ENCODE peak calls at places on chromosomes 16 and 17, in four cellular contexts. A is endothelial cell of umbilical vein, T is IMR-90, S is K562. I is an unnamed sample.

GRCh38 chr16:66521227-66521626 is 28.7 kb downstream of the TK2 start:
- DNase-seq in A (no peak), T (no peak), S (no peak), I (no peak)

GRCh38 chr16:85569615-85570212 is 43.4 kb upstream of the GSE1 start:
- DNase-seq in A (no peak), T (peak; percentile 78), S (peak; percentile 89), I (peak; percentile 74)

GRCh38 chr16:85984947-85985451 is 86.0 kb downstream of the IRF8 start:
- DNase-seq in A (peak; percentile 9), T (no peak), S (no peak), I (no peak)

GRCh38 chr17:41308918-41309359 is at the start of gene KRTAP16-1:
- DNase-seq in A (no peak), T (no peak), S (no peak), I (no peak)

GRCh38 chr17:42248351-42249179 is 27.6 kb downstream of the STAT5B start:
- DNase-seq in A (peak; percentile 95), T (peak; percentile 93), S (no peak), I (peak; percentile 68)

GRCh38 chr16:2513405-2514332 is at the start of gene ATP6V0C:
- DNase-seq in A (peak; percentile 76), T (peak; percentile 79), S (peak; percentile 94), I (peak; percentile 40)

GRCh38 chr16:54148974-54149373 is 137.6 kb downstream of the IRX3 start:
- DNase-seq in A (no peak), T (no peak), S (no peak), I (no peak)

GRCh38 chr17:8823279-8823678 is 24.1 kb upstream of the MFSD6L start:
- DNase-seq in A (no peak), T (no peak), S (no peak), I (no peak)

GRCh38 chr17:17511293-17511741 is 15.1 kb upstream of the RASD1 start:
- DNase-seq in A (no peak), T (no peak), S (no peak), I (no peak)

GRCh38 chr17:72053069-72053846 is 67.6 kb upstream of the SOX9 start:
- DNase-seq in A (no peak), T (no peak), S (no peak), I (no peak)

GRCh38 chr16:3508736-3509135 is 7.9 kb downstream of the CLUAP1 start:
- DNase-seq in A (no peak), T (no peak), S (no peak), I (no peak)

DNA sequence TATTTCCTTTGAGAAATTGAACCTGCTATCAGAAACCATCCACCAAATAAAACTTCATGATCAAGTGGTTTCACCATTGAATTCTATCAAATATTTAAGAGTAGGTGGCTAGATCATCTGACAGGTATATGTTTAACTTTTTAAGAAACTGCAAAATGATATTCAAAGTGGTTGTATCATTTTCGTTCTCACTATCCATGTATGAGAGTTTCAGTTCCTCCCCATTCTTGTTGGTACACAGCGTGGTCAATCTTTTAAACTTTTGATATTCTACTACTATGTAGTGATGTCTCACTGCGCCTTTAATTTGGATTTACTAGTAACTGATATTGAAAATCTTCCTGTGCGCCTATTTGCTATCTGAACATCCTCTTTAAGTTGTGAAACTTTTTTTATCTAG is 163.7 kb downstream of the CYB561 start:
- DNase-seq in A (no peak), T (no peak), S (no peak), I (no peak)
- TF ChIP-seq FOS in A (no peak), T (no peak), S (no peak), I (no peak)

GRCh38 chr16:29973384-29974246 is at the start of gene TAOK2:
- DNase-seq in A (peak; percentile 100), T (peak; percentile 99), S (peak; percentile 100), I (peak; percentile 92)

GRCh38 chr16:29974291-29975133 is 844 bp downstream of the TAOK2 start:
- DNase-seq in A (peak; percentile 82), T (peak; percentile 12), S (peak; percentile 57), I (no peak)

GRCh38 chr16:29971304-29971703 is 2.4 kb upstream of the TAOK2 start:
- DNase-seq in A (no peak), T (no peak), S (no peak), I (no peak)

GRCh38 chr16:29972992-29973383 is 680 bp upstream of the TAOK2 start:
- DNase-seq in A (no peak), T (no peak), S (no peak), I (no peak)

GRCh38 chr16:29972500-29972899 is 1.2 kb upstream of the TAOK2 start:
- DNase-seq in A (no peak), T (no peak), S (no peak), I (no peak)
- TF ChIP-seq FOS in A (no peak), T (no peak), S (no peak), I (no peak)

GRCh38 chr17:44005865-44006580 is 1.6 kb downstream of the NAGS start:
- DNase-seq in A (peak; percentile 48), T (no peak), S (no peak), I (no peak)
- TF ChIP-seq FOS in A (no peak), T (no peak), S (no peak), I (no peak)

GRCh38 chr17:78278139-78278741 is 46.8 kb downstream of the TMEM235 start:
- DNase-seq in A (no peak), T (no peak), S (peak; percentile 53), I (no peak)
- TF ChIP-seq FOS in A (no peak), T (no peak), S (no peak), I (no peak)

GRCh38 chr16:80707686-80708085 is 96.7 kb downstream of the CDYL2 start:
- DNase-seq in A (no peak), T (no peak), S (no peak), I (no peak)

GRCh38 chr16:80708823-80709222 is 95.6 kb downstream of the CDYL2 start:
- DNase-seq in A (no peak), T (no peak), S (no peak), I (no peak)

GRCh38 chr16:80711406-80711805 is 93.0 kb downstream of the CDYL2 start:
- DNase-seq in A (no peak), T (no peak), S (no peak), I (no peak)

GRCh38 chr16:80705596-80705995 is 98.8 kb downstream of the CDYL2 start:
- DNase-seq in A (no peak), T (no peak), S (no peak), I (no peak)

GRCh38 chr16:80710918-80711317 is 93.5 kb downstream of the CDYL2 start:
- DNase-seq in A (no peak), T (no peak), S (no peak), I (no peak)
- TF ChIP-seq FOS in A (no peak), T (no peak), S (no peak), I (no peak)

DNA sequence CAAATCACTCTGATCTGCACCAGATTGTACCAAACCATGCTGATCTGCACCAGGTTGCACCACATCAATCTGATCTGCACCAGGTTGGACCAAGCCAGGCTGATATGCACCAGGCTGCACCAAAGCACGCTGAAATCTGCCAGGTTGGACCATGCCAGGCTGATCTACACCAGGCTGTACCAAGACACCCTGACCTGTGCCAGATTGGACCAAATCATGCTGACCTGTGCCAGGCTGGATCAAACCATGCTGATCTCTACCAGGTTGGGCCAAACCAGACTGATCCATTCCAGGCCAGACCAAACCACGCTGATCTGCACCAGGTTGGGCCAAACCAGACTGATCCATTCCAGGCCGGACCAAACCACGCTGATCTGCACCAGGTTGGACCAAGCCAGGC is 15.5 kb downstream of the QRICH2 start:
- DNase-seq in A (no peak), T (no peak), S (no peak), I (no peak)
- TF ChIP-seq FOS in A (no peak), T (no peak), S (no peak), I (no peak)

DNA sequence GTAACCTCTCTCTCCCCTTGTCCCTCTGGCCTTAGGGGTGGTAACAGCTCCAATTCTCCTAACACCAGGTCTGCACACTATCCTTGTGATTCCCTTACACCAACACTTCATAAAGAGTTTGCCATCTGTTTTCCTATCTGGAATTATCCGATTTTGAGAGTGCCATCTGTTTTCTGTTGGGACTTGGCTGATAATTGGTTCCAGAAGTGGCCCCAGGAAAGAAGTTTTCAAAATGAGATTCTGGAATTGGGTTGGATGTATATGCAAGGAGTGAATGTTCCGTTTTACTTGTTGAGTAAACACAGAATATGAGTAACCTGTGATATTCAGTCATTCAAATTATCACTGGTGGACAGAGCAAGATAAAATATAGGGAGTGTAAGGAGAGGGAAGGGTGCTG is 134.1 kb upstream of the HS3ST3A1 start:
- DNase-seq in A (no peak), T (no peak), S (no peak), I (no peak)
- TF ChIP-seq FOS in A (no peak), T (no peak), S (no peak), I (no peak)

DNA sequence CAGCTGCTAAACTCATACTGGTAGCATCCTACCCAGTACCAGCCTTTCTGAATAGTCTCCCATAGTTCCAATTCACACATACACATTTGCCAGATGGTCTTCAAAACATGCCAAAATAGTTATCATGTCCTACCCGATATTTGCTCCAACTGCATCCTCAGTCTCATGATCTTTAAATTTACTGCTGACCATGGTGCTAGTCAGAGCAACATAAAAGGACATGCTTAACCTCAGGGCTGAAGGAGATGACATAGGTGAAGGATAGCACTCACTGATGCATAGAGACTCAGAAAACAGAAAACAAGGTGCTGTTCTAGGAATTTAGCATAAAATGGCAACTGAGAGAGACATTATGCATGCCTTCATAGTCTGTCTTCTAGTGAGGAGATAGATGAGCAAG is 200.6 kb upstream of the CCL2 start:
- DNase-seq in A (no peak), T (no peak), S (no peak), I (no peak)
- TF ChIP-seq FOS in A (no peak), T (no peak), S (no peak), I (no peak)

GRCh38 chr17:385195-385835 is 32.7 kb upstream of the RPH3AL start:
- DNase-seq in A (no peak), T (no peak), S (no peak), I (no peak)

GRCh38 chr17:384622-385194 is 32.1 kb upstream of the RPH3AL start:
- DNase-seq in A (no peak), T (no peak), S (no peak), I (no peak)

GRCh38 chr17:381941-382643 is 29.5 kb upstream of the RPH3AL start:
- DNase-seq in A (no peak), T (no peak), S (no peak), I (no peak)

GRCh38 chr17:383771-384621 is 31.4 kb upstream of the RPH3AL start:
- DNase-seq in A (no peak), T (no peak), S (no peak), I (no peak)

DNA sequence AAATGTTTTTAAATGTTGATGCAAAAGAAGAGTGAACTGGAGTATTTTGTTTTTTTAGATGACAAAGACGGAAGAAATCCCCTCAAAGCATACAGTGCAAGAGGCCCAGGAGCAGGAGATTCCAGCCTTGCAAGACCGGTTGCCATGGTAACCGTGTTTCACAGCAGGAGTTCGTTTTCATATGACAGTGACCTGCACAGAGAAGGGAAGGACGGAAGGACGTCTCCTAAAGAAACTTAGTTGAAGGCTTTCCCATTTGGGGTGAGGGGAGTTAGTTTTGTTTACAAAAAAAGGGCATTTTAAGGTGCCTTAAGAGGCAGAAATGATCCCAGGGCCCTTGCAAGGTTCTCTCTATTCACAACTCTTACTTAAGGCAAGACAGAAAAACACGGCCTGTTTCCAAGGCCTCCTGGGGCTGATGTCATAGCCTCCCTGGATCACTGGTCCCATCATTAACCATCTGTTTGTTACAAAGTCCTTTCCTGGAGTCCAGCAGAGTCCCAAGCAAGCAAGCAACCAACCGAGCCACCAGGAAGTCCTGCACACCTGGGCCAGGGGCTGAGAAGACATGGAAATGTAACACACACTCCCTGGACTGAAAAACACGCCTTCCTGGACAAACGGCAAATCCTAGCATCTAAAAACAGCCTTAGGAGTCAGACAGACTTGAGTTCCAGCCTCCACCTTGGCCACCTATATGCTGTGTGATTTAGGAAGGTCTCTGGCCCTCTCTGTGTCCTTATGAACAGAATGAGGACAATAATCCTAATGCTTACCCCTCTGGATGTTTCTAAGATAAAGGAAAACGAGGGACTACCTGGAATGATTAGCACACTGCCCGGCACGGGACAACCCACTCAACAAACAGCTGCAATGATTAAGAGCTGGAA is 30.3 kb upstream of the RPH3AL start:
- DNase-seq in A (no peak), T (peak; percentile 87), S (no peak), I (no peak)
- TF ChIP-seq FOS in A (no peak), T (no peak), S (no peak), I (no peak)